ENCODE peak calls at places on chromosomes 1 and 21, in five cellular contexts. W is transverse colon, A is vagina, K is H1, E is stomach. M is an unnamed sample.

GRCh38 chr1:209723761-209724693 is 19.4 kb downstream of the HSD11B1 start:
- DNase-seq in A (no peak), K (no peak), W (no peak), E (no peak), M (no peak)

GRCh38 chr1:1135339-1136111 is 19.6 kb upstream of the C1orf159 start:
- DNase-seq in A (no peak), W (no peak), K (no peak), E (no peak), M (no peak)

GRCh38 chr1:40258445-40258769 is 371 bp downstream of the ZMPSTE24 start:
- DNase-seq in E (no peak), W (no peak), K (no peak), A (no peak), M (no peak)

GRCh38 chr1:1166642-1167415 is 6.9 kb upstream of the TTLL10 start:
- DNase-seq in E (no peak), A (no peak), K (no peak), W (peak), M (no peak)

GRCh38 chr1:155038602-155039307 is 5.1 kb downstream of the DCST1 start:
- DNase-seq in A (no peak), W (peak), K (no peak), E (peak), M (no peak)

GRCh38 chr1:24209097-24209496 is 22.0 kb upstream of the IFNLR1 start:
- DNase-seq in E (no peak), A (no peak), W (no peak), K (no peak), M (no peak)

GRCh38 chr1:65469889-65470340 is 49.4 kb downstream of the LEPR start:
- DNase-seq in E (no peak), K (no peak), W (no peak), A (no peak), M (no peak)

GRCh38 chr1:111656093-111657017 is 36.8 kb downstream of the RAP1A start:
- DNase-seq in K (no peak), W (peak), A (no peak), E (no peak), M (no peak)

GRCh38 chr1:53331446-53332187 is 3.7 kb upstream of the LRP8 start:
- DNase-seq in W (no peak), E (peak), A (no peak), K (no peak), M (peak)

GRCh38 chr1:7490576-7490975 is 280.5 kb upstream of the VAMP3 start:
- DNase-seq in A (no peak), E (no peak), W (no peak), K (no peak), M (no peak)

GRCh38 chr1:151777317-151777716 is 13.0 kb downstream of the TDRKH start:
- DNase-seq in E (no peak), A (no peak), K (no peak), W (no peak), M (no peak)

GRCh38 chr1:78408830-78409229 is 81.9 kb upstream of the PTGFR start:
- DNase-seq in K (no peak), E (no peak), A (no peak), W (no peak), M (no peak)

GRCh38 chr1:62194651-62195282 is at the start of gene L1TD1:
- DNase-seq in E (no peak), K (peak), W (peak), A (no peak), M (peak)

GRCh38 chr21:43890042-43890441 is 25.0 kb downstream of the AGPAT3 start:
- DNase-seq in K (no peak), E (no peak), A (no peak), W (no peak), M (peak)

GRCh38 chr1:110627763-110628162 is 21.6 kb upstream of the KCNA2 start:
- DNase-seq in E (no peak), W (no peak), K (no peak), A (no peak), M (no peak)

GRCh38 chr21:16891821-16892220 is 621.0 kb upstream of the CXADR start:
- DNase-seq in W (no peak), A (no peak), E (no peak), K (no peak), M (no peak)

DNA sequence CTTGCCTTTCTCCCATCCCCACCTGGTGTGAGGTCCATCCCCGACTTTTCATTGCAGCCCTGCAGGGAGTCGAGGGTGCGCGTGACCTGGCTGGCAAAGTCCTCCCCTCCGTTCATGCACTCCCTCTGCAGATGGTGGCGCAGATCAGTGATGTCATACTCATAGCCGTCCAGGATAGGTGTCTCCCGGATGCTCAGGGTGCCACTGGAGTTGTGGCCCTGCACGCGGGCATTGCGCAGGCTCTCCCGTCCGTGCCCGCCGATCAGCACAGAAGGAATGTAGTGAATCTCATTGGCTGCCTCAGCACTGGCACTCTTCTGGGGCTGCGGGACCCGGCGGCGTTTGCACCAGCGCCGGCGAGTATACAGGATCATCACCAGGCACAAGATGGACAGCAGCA is 132.1 kb downstream of the ASTN1 start:
- DNase-seq in W (no peak), K (no peak), A (no peak), E (no peak), M (no peak)
- H3K4me3 ChIP-seq in W (no peak), K (no peak), A (no peak), E (no peak), M (no peak)

GRCh38 chr1:92709738-92710137 is 75.2 kb downstream of the EVI5 start:
- DNase-seq in W (no peak), K (no peak), E (no peak), A (no peak), M (no peak)
- TF ChIP-seq POLR2AphosphoS5 in W (no peak), K (no peak), E (no peak), A (no peak), M (no peak)

GRCh38 chr1:15153842-15154479 is 414 bp downstream of the TMEM51 start:
- DNase-seq in K (no peak), W (peak), E (peak), A (no peak), M (peak)
- H3K4me3 ChIP-seq in K (peak), W (peak), E (peak), A (peak), M (peak)

GRCh38 chr21:34202553-34203332 is 129.4 kb downstream of the MRPS6 start:
- DNase-seq in E (no peak), A (no peak), W (peak), K (no peak), M (peak)
- TF ChIP-seq POLR2AphosphoS5 in E (no peak), A (no peak), W (no peak), K (no peak), M (no peak)

DNA sequence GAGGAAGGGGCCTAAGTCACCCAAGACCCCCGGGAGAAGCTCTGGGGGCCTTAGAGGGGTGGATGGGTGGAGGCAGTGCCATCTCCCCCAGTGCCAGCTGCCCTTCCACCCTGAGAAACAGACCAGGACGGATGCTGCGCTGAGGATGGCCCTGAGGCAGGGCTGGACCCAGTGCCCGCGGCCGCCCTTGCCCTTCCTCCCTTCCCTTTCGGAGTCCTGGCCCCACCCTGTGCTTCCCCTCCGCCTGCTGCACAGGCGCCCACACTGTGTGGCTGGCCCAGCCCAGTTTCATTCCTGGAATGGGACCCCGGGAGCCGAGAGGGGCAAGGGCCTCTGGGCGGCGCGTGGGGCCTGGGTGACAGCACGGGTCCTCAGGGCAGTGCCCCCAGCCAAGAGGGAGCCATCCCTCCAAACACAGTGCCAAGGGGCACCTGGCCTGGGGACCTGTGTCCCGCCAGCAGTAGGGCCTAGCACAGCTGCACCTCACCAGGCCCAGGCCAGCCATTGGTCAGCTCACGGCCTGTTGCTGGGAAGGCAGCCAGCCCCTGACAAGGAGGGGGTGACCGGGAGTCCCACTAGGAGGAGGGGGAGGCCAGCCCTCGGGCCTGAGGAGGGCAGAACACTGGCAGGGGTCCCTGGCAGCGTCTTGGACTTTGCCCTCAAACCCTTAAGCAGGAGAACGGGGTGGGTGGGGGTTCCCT is 13.4 kb upstream of the SKI start:
- DNase-seq in E (no peak), W (peak), K (no peak), A (no peak), M (peak)
- H3K4me3 ChIP-seq in E (no peak), W (no peak), K (no peak), A (no peak), M (no peak)

DNA sequence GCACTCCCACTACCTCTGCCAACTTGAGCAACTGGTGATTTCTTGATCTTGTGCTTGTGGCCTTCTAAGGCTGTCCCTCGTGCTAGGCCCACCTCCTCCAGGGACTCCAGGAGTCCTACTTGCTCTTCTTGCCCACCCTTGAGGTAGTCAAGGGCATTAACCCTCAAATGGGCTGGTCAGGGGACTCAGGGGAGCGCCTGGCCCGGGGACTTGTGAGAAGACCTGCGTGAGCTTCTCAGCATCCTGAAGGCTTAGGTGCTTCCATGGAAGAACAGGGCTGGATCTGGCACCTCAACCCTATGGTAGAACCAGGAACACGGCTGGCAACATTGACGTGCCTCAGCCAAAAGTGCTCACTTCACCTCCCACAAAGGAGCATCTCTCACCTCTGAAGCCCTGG is 23.6 kb downstream of the DMAP1 start:
- DNase-seq in W (no peak), A (no peak), E (no peak), K (no peak), M (peak)
- TF ChIP-seq POLR2AphosphoS5 in W (no peak), A (no peak), E (no peak), K (no peak), M (no peak)

DNA sequence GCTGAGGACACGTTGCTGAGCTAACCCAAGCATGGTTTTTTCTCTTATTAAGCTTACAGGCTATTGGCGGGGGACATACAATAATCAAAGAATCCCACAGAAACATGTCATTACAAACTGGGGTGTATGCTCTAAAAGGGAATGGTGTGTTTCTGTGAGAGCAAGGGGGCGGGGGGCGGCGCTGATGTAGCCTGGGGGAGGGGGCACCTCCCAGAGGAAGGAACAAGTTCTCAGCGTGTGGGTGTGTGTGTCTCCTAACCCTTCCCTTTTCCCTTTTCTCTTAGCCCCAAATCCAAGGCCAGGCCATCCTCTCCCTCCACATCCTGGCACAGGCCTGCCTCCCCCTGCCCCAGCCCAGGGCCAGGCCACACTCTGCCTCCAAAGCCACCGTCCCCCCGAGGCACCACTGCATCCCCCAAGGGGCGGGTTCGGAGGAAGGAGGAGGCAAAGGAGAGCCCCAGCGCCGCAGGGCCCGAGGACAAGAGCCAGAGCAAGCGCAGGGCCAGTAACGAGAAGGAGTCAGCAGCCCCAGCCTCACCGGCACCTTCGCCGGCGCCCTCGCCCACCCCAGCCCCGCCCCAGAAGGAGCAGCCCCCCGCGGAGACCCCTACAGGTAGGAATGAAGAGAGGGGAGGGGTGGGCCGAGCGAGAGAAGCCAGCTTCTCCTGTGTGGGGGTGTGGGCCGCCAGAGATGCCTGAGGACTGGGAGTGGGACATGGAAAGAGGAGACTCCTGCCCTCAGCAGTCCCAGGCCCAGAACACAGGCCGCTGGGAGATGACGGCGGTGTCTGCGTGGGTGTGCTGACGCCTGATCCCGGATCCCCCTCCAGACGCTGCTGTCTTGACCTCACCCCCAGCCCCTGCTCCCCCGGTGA is 21.9 kb downstream of the MAP7D1 start:
- DNase-seq in A (no peak), K (no peak), E (no peak), W (no peak), M (no peak)
- H3K4me3 ChIP-seq in A (no peak), K (peak), E (peak), W (peak), M (no peak)

GRCh38 chr1:230113605-230114241 is 46.7 kb downstream of the GALNT2 start:
- DNase-seq in W (no peak), E (no peak), K (no peak), A (no peak), M (peak)
- TF ChIP-seq POLR2AphosphoS5 in W (peak), E (peak), K (no peak), A (peak), M (peak)

GRCh38 chr1:98323396-98323795 is 338.1 kb upstream of the SNX7 start:
- DNase-seq in E (no peak), A (no peak), K (no peak), W (no peak), M (no peak)

GRCh38 chr1:98325646-98326441 is 335.7 kb upstream of the SNX7 start:
- DNase-seq in W (peak), K (no peak), E (peak), A (no peak), M (peak)

GRCh38 chr1:98321191-98321590 is 340.3 kb upstream of the SNX7 start:
- DNase-seq in A (no peak), E (no peak), K (no peak), W (no peak), M (no peak)

GRCh38 chr1:98322966-98323365 is 338.6 kb upstream of the SNX7 start:
- DNase-seq in W (no peak), E (no peak), K (no peak), A (no peak), M (no peak)

DNA sequence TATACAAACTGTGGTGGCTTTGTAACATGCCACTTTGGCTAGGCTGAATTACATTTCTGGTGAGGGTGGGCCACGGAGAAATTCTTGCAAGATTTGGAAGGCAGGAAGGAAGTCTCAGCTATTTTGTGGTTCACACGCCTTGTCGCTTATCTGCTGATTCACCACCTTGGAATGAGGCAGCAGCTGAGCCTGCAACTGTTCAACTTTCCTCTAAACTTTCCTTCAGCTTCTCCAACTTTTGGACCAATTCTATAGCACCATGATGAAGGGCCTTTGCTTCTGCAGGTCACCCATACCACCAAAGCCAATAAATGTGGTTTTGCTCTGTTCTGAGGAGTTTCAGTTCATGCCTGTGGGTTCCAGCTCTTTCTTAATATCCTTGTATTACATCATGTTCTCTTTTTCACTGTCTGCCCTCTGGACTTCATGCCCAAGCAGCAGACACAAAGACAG is 337.6 kb upstream of the SNX7 start:
- DNase-seq in E (peak), K (peak), W (peak), A (no peak), M (no peak)
- H3K4me3 ChIP-seq in E (no peak), K (no peak), W (no peak), A (no peak), M (no peak)